ENCODE peak calls at places on chromosomes 16 and 17, in seven cellular contexts. J is H1, M is HCT116, Z is SK-N-SH, U is GM12878, N is HepG2, Q is K562. K is an unnamed sample.

GRCh38 chr16:67562526-67562917 is at the start of gene CTCF:
- DNase-seq in J (no peak), M (peak), Z (peak), U (no peak), N (peak), Q (peak), K (no peak)

GRCh38 chr17:18136357-18136756 is 27.8 kb downstream of the MYO15A start:
- DNase-seq in J (no peak), M (no peak), Z (no peak), U (no peak), N (no peak), Q (no peak), K (no peak)

GRCh38 chr16:30787613-30788378 is 791 bp upstream of the ZNF629 start:
- DNase-seq in J (no peak), M (no peak), Z (no peak), U (no peak), N (peak), Q (no peak), K (no peak)

GRCh38 chr17:40062347-40063033 is at the start of gene THRA:
- DNase-seq in J (peak), M (no peak), Z (peak), U (no peak), N (no peak), Q (peak), K (no peak)

GRCh38 chr17:81500026-81500425 is 12.6 kb downstream of the ACTG1 start:
- DNase-seq in J (no peak), M (no peak), Z (no peak), U (no peak), N (no peak), Q (no peak), K (no peak)

GRCh38 chr17:66755101-66755943 is 79.6 kb upstream of the CACNG5 start:
- DNase-seq in J (no peak), M (peak), Z (no peak), U (no peak), N (no peak), Q (no peak), K (no peak)

GRCh38 chr16:7755347-7755746 is 422.7 kb downstream of the RBFOX1 start:
- DNase-seq in J (no peak), M (no peak), Z (no peak), U (no peak), N (no peak), Q (no peak), K (no peak)

GRCh38 chr17:29251969-29252866 is 5.6 kb downstream of the CRYBA1 start:
- DNase-seq in J (no peak), M (no peak), Z (peak), U (no peak), N (no peak), Q (peak), K (no peak)

GRCh38 chr17:57902800-57903759 is 52.1 kb downstream of the CUEDC1 start:
- DNase-seq in J (no peak), M (peak), Z (no peak), U (peak), N (peak), Q (no peak), K (no peak)

GRCh38 chr17:40487371-40488020 is 13.9 kb downstream of the TNS4 start:
- DNase-seq in J (no peak), M (no peak), Z (no peak), U (no peak), N (no peak), Q (no peak), K (no peak)

GRCh38 chr16:56245197-56245596 is 53.9 kb downstream of the GNAO1 start:
- DNase-seq in J (no peak), M (no peak), Z (no peak), U (no peak), N (no peak), Q (no peak), K (no peak)

GRCh38 chr17:82106697-82107305 is 8.8 kb upstream of the FASN start:
- DNase-seq in J (no peak), M (no peak), Z (no peak), U (no peak), N (no peak), Q (no peak), K (no peak)

GRCh38 chr17:78572277-78573205 is 4.7 kb downstream of the DNAH17 start:
- DNase-seq in J (no peak), M (no peak), Z (peak), U (no peak), N (no peak), Q (no peak), K (no peak)

GRCh38 chr17:56213031-56213430 is 59.8 kb downstream of the ANKFN1 start:
- DNase-seq in J (no peak), M (no peak), Z (no peak), U (no peak), N (no peak), Q (no peak), K (no peak)

GRCh38 chr17:45241315-45242011 is 19.8 kb downstream of the FMNL1 start:
- DNase-seq in J (peak), M (no peak), Z (peak), U (no peak), N (no peak), Q (peak), K (no peak)

GRCh38 chr17:40480501-40481003 is 20.9 kb downstream of the TNS4 start:
- DNase-seq in J (no peak), M (no peak), Z (no peak), U (peak), N (peak), Q (no peak), K (no peak)

GRCh38 chr16:23595951-23596720 is at the start of gene NDUFAB1:
- DNase-seq in J (peak), M (peak), Z (peak), U (peak), N (peak), Q (peak), K (peak)

GRCh38 chr16:88810166-88810867 is 1.4 kb downstream of the APRT start:
- DNase-seq in J (no peak), M (no peak), Z (no peak), U (no peak), N (no peak), Q (no peak), K (no peak)

GRCh38 chr16:29991571-29991904 is 3.9 kb downstream of the HIRIP3 start:
- DNase-seq in J (no peak), M (no peak), Z (no peak), U (no peak), N (no peak), Q (no peak), K (no peak)

GRCh38 chr17:81484195-81484979 is 28.2 kb downstream of the ACTG1 start:
- DNase-seq in J (peak), M (peak), Z (peak), U (peak), N (peak), Q (peak), K (no peak)

GRCh38 chr16:378821-379182 is 3.0 kb downstream of the PGAP6 start:
- DNase-seq in J (no peak), M (no peak), Z (no peak), U (no peak), N (no peak), Q (no peak), K (no peak)

GRCh38 chr16:59950431-59950830 is 1216.3 kb upstream of the GOT2 start:
- DNase-seq in J (no peak), M (no peak), Z (no peak), U (no peak), N (no peak), Q (no peak), K (no peak)

GRCh38 chr17:80124351-80124981 is 22.5 kb downstream of the EIF4A3 start:
- DNase-seq in J (peak), M (peak), Z (peak), U (no peak), N (peak), Q (no peak), K (no peak)

GRCh38 chr17:74659898-74660297 is 36.4 kb upstream of the CD300E start:
- DNase-seq in J (no peak), M (no peak), Z (no peak), U (no peak), N (no peak), Q (no peak), K (no peak)

GRCh38 chr17:63274156-63274555 is 171.9 kb downstream of the CYB561 start:
- DNase-seq in J (no peak), M (peak), Z (no peak), U (no peak), N (no peak), Q (no peak), K (no peak)

GRCh38 chr17:62648954-62649294 is 21.5 kb downstream of the MRC2 start:
- DNase-seq in J (no peak), M (no peak), Z (no peak), U (no peak), N (no peak), Q (no peak), K (no peak)

DNA sequence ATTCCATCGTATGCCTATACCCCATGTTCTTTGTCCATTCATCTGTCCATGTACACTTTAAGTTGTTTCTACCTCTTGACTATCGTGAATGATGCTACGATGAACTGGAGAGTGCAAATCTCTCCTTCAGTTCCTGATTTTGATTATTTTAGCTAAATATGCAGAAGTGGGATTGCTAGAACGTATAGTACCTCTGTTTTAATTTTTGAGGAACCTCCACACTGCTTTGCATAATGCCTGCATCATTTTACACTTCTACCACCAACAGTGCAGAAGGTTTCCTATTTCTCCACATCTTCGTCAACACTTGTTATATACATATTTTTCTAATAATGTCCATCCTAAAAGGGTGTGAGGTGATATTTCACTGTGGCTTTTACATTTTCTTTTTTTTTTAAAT is 43.9 kb downstream of the SDR42E1 start:
- DNase-seq in J (no peak), M (no peak), Z (no peak), U (no peak), N (no peak), Q (no peak), K (no peak)
- TF ChIP-seq SIN3A in J (no peak), M (no peak), Z (no peak), U (no peak), N (no peak), Q (no peak), K (no peak)

GRCh38 chr16:20901441-20902112 is 1.0 kb downstream of the LYRM1 start:
- DNase-seq in J (peak), M (no peak), Z (peak), U (no peak), N (peak), Q (no peak), K (no peak)
- TF ChIP-seq POLR2AphosphoS5 in J (peak), M (no peak), Z (no peak), U (no peak), N (no peak), Q (no peak), K (no peak)

GRCh38 chr16:54677551-54677950 is 253.1 kb upstream of the IRX5 start:
- DNase-seq in J (no peak), M (no peak), Z (no peak), U (no peak), N (no peak), Q (no peak), K (no peak)

GRCh38 chr16:54672500-54672899 is 258.2 kb upstream of the IRX5 start:
- DNase-seq in J (no peak), M (no peak), Z (no peak), U (no peak), N (no peak), Q (no peak), K (no peak)

GRCh38 chr16:54673353-54673752 is 257.3 kb upstream of the IRX5 start:
- DNase-seq in J (no peak), M (no peak), Z (no peak), U (no peak), N (no peak), Q (no peak), K (no peak)
- TF ChIP-seq SIN3A in J (no peak), M (no peak), Z (no peak), U (no peak), N (no peak), Q (no peak), K (no peak)

GRCh38 chr16:3472878-3473595 is 22.3 kb downstream of the C16orf90 start:
- DNase-seq in J (no peak), M (no peak), Z (no peak), U (no peak), N (no peak), Q (no peak), K (no peak)
- TF ChIP-seq POLR2AphosphoS5 in J (no peak), M (no peak), Z (no peak), U (no peak), N (no peak), Q (no peak), K (no peak)